ENCODE peak calls at places on chromosomes 12 and 14, in eight cellular contexts. N, G, D, P, A, H, W and K are unnamed samples.

GRCh38 chr12:50017047-50017446 is 8.2 kb downstream of the RACGAP1 start:
- DNase-seq in G (no peak), N (no peak), A (no peak), W (no peak), H (no peak), D (peak), P (no peak), K (no peak)

GRCh38 chr12:57309420-57309819 is 58.4 kb upstream of the STAC3 start:
- DNase-seq in W (no peak), G (peak), H (no peak), N (no peak), P (no peak), A (no peak), D (peak), K (peak)

GRCh38 chr14:35068238-35069012 is 22.4 kb downstream of the FAM177A1 start:
- DNase-seq in P (no peak), D (no peak), G (no peak), W (no peak), A (no peak), N (no peak), H (no peak), K (no peak)

GRCh38 chr14:50062438-50063039 is 53.8 kb downstream of the VCPKMT start:
- DNase-seq in D (peak), H (peak), G (peak), P (no peak), N (peak), A (no peak), W (peak), K (no peak)

GRCh38 chr14:100407376-100408102 is 84.4 kb downstream of the SLC25A47 start:
- DNase-seq in D (no peak), N (no peak), W (no peak), A (no peak), P (no peak), G (no peak), H (no peak), K (no peak)

GRCh38 chr12:116015525-116015924 is 262.0 kb downstream of the MED13L start:
- DNase-seq in N (no peak), D (peak), A (peak), H (no peak), P (peak), G (peak), W (no peak), K (no peak)

GRCh38 chr12:105561981-105562726 is 231.7 kb downstream of the C12orf75 start:
- DNase-seq in W (no peak), G (peak), A (peak), D (peak), P (peak), H (no peak), N (no peak), K (peak)

GRCh38 chr12:107092669-107093546 is 441 bp downstream of the CRY1 start:
- DNase-seq in D (peak), P (no peak), G (peak), N (peak), W (peak), A (peak), H (peak), K (no peak)

GRCh38 chr12:112305951-112306350 is 76.3 kb downstream of the HECTD4 start:
- DNase-seq in A (no peak), W (no peak), P (peak), H (no peak), D (no peak), N (no peak), G (no peak), K (no peak)

GRCh38 chr12:2341871-2342270 is 289.1 kb downstream of the CACNA1C start:
- DNase-seq in D (peak), N (no peak), A (no peak), P (no peak), G (no peak), W (no peak), H (no peak), K (no peak)

GRCh38 chr14:39102265-39102968 is 618 bp downstream of the SEC23A start:
- DNase-seq in P (peak), H (no peak), N (no peak), G (peak), D (peak), W (no peak), A (no peak), K (peak)

GRCh38 chr12:113443030-113443539 is 20.9 kb downstream of the SDSL start:
- DNase-seq in G (no peak), D (no peak), H (no peak), P (no peak), N (no peak), A (no peak), W (no peak), K (no peak)

GRCh38 chr12:25434493-25434892 is 118.6 kb downstream of the LMNTD1 start:
- DNase-seq in W (no peak), A (peak), P (no peak), G (no peak), H (no peak), D (no peak), N (no peak), K (no peak)

GRCh38 chr12:55073043-55074022 is 52.9 kb upstream of the OR9K2 start:
- DNase-seq in W (peak), P (peak), A (peak), N (peak), D (peak), G (peak), H (peak), K (peak)

GRCh38 chr14:101737414-101738367 is 23.8 kb upstream of the PPP2R5C start:
- DNase-seq in W (no peak), N (peak), G (no peak), D (no peak), P (no peak), H (no peak), A (no peak), K (no peak)

GRCh38 chr12:12224240-12224940 is 42.5 kb downstream of the LRP6 start:
- DNase-seq in D (peak), N (no peak), P (no peak), W (no peak), H (no peak), A (no peak), G (no peak), K (peak)

GRCh38 chr12:8667280-8667679 is 4.7 kb upstream of the MFAP5 start:
- DNase-seq in H (no peak), G (no peak), P (no peak), D (no peak), N (no peak), W (no peak), A (no peak), K (no peak)

GRCh38 chr14:86574778-86575129 is 1044.8 kb downstream of the FLRT2 start:
- DNase-seq in A (no peak), H (no peak), D (no peak), W (no peak), P (no peak), G (no peak), N (no peak), K (no peak)

GRCh38 chr12:5624873-5625272 is 193.0 kb downstream of the NTF3 start:
- DNase-seq in A (no peak), G (no peak), H (no peak), P (no peak), N (no peak), W (no peak), D (no peak), K (no peak)

GRCh38 chr12:9107542-9107873 is 8.2 kb downstream of the A2M start:
- DNase-seq in W (no peak), A (no peak), D (no peak), G (no peak), N (no peak), P (no peak), H (no peak), K (no peak)